ENCODE peak calls at places on chromosomes 2 and 18, in eight cellular contexts. D is neural progenitor cell; W is IMR-90; E is heart right ventricle; I is stomach; P is K562; S is CD8-positive, alpha-beta memory T cell; R is ovary. G is an unnamed sample. For H3K4me1, the result is how much of the 10 kb centered on the place peaks cover.

GRCh38 chr2:192267484-192267883 is 72.8 kb upstream of the TMEFF2 start:
- DNase-seq in P (no peak), R (no peak), S (no peak), W (peak), D (no peak), I (no peak), E (no peak), G (no peak)

GRCh38 chr2:142581491-142581890 is 296.0 kb upstream of the KYNU start:
- DNase-seq in P (no peak), R (no peak), W (no peak), E (no peak), D (no peak), S (no peak), I (no peak), G (no peak)

GRCh38 chr18:54829856-54830255 is 1.6 kb downstream of the RAB27B start:
- DNase-seq in P (no peak), I (no peak), W (no peak), D (no peak), R (no peak), S (no peak), E (no peak), G (no peak)

GRCh38 chr2:54638103-54638502 is 85.4 kb upstream of the EML6 start:
- DNase-seq in D (no peak), S (no peak), I (no peak), P (no peak), W (no peak), E (no peak), R (no peak), G (no peak)

GRCh38 chr2:112936927-112937232 is 25.9 kb downstream of the IL37 start:
- DNase-seq in W (no peak), E (no peak), P (no peak), I (no peak), D (no peak), S (no peak), R (no peak), G (no peak)

GRCh38 chr2:27720004-27720551 is 51.4 kb upstream of the MRPL33 start:
- DNase-seq in P (no peak), E (no peak), S (no peak), W (peak), D (no peak), R (no peak), I (peak), G (peak)

GRCh38 chr18:79507546-79508480 is 112.1 kb downstream of the NFATC1 start:
- DNase-seq in D (no peak), P (peak), E (peak), R (peak), W (peak), I (peak), S (no peak), G (peak)

GRCh38 chr18:75477913-75478312 is 50.4 kb upstream of the SMIM21 start:
- DNase-seq in P (no peak), S (no peak), I (no peak), R (no peak), W (peak), E (no peak), D (no peak), G (no peak)

GRCh38 chr2:191839918-191840804 is 6.7 kb downstream of the CAVIN2 start:
- DNase-seq in R (no peak), E (no peak), S (no peak), D (no peak), W (no peak), I (no peak), P (peak), G (no peak)

GRCh38 chr2:239291505-239292350 is 109.1 kb downstream of the HDAC4 start:
- DNase-seq in P (no peak), S (no peak), D (peak), R (peak), W (no peak), E (no peak), I (no peak), G (no peak)

GRCh38 chr2:127058246-127058580 is 48.7 kb downstream of the BIN1 start:
- DNase-seq in I (no peak), P (peak), W (no peak), S (no peak), R (no peak), E (no peak), D (no peak), G (no peak)

GRCh38 chr2:26299488-26300092 is 46.4 kb upstream of the SELENOI start:
- DNase-seq in W (peak), S (no peak), E (peak), I (peak), P (no peak), R (no peak), D (peak), G (no peak)

GRCh38 chr2:157261199-157261782 is 3.8 kb downstream of the GALNT5 start:
- DNase-seq in R (no peak), E (no peak), P (peak), W (peak), S (no peak), I (peak), D (no peak), G (peak)

GRCh38 chr18:11149441-11150270 is at the start of gene PIEZO2:
- DNase-seq in E (peak), W (peak), S (no peak), R (peak), P (peak), I (peak), D (peak), G (peak)
- H3K4me3 ChIP-seq in E (peak), W (peak), S (no peak), R (peak), P (no peak), I (peak), D (peak), G (peak)

GRCh38 chr2:121771976-121772742 is 16.7 kb downstream of the TSN start:
- DNase-seq in R (no peak), P (no peak), D (no peak), S (no peak), E (peak), W (peak), I (no peak), G (no peak)
- H3K4me1 ChIP-seq in R (under half), P (under half), D (under half), S (under half), E (under half), W (under half), I (under half), G (under half)

DNA sequence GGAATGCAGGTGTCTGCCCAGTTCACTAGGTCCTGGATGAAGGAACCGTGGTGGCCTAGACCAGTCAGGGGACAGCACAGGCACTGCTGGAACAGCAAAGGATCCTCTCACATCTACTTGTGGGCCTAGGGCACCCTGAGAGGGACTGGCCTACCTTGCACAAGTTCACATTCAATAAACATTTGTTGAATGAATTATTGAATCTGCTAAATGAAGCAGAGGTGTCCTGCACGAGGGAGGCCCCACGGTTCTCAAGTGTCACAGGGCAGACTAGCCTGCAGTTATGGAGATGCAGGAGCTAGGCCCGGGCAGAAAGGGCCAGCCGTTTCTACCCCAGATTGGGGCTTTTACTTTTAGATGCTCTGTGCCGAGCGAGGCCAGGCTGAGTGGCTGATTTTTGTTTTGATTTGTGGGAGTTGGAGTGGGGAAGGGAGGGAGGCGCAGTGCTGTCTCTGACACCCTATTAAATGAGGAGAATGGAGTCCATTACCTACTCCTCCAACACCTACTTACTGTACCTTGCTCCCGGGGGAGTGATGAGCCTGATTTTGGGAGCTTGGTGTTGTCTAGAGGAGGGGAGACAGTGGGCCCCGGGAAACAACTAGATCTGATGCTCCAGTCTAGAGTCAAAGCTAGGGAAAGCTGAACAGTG is 18.4 kb downstream of the SH2D6 start:
- DNase-seq in S (no peak), W (no peak), P (no peak), I (no peak), R (no peak), D (no peak), E (no peak), G (no peak)
- H3K4me3 ChIP-seq in S (no peak), W (no peak), P (peak), I (peak), R (peak), D (peak), E (no peak), G (no peak)

GRCh38 chr2:218291318-218291933 is 877 bp downstream of the TMBIM1 start:
- DNase-seq in I (peak), S (no peak), D (no peak), R (no peak), E (peak), P (no peak), W (peak), G (peak)

GRCh38 chr2:218293715-218294429 is 1.6 kb upstream of the TMBIM1 start:
- DNase-seq in D (no peak), S (no peak), R (no peak), E (no peak), P (peak), W (no peak), I (no peak), G (no peak)

GRCh38 chr2:218290316-218291261 is 1.7 kb downstream of the TMBIM1 start:
- DNase-seq in W (no peak), S (peak), D (no peak), R (no peak), E (no peak), P (no peak), I (no peak), G (peak)

GRCh38 chr2:218292700-218293014 is 354 bp upstream of the TMBIM1 start:
- DNase-seq in I (no peak), D (no peak), S (no peak), R (no peak), P (no peak), W (no peak), E (no peak), G (no peak)

DNA sequence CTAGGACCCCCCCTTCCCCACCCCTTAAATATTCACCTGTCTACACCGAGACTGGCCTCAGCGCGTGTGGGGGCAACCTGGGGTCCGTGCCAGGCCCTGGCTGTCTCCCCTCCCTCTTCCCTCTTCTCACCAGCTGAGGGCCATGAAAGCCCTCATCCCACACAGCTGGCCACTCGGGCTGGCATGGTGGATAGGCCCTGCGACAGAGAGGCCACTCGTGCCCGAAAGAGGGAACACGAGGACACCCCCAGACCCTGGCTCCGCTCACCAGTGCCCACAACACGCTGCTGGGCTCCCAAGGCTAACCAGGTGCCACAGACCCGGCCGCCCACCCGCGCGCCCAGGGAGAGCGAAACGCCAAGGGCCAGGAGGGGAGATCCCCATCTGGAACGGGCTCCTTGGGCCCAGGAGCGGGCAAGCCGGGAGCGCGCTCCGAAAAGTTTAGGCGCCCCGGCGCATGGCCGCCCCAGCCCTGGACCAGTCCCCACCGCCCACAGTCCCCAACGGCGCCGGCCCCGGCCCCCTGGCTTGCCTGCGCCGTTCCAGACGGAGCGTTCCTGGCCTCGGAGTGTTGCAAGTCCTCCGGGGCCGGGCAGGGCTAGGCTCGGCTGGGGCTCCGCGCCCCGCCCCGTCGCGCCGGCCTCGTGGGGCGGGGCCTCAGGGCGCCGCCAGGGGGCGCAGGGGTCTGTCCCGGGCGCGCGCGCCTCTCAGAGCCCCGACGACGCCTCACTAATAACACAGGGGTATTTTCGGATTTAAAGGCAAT is at the start of gene TMBIM1:
- DNase-seq in E (peak), P (peak), R (peak), S (peak), D (peak), I (peak), W (peak), G (peak)
- H3K4me1 ChIP-seq in E (under half), P (half or more), R (under half), S (half or more), D (under half), I (half or more), W (under half), G (under half)

DNA sequence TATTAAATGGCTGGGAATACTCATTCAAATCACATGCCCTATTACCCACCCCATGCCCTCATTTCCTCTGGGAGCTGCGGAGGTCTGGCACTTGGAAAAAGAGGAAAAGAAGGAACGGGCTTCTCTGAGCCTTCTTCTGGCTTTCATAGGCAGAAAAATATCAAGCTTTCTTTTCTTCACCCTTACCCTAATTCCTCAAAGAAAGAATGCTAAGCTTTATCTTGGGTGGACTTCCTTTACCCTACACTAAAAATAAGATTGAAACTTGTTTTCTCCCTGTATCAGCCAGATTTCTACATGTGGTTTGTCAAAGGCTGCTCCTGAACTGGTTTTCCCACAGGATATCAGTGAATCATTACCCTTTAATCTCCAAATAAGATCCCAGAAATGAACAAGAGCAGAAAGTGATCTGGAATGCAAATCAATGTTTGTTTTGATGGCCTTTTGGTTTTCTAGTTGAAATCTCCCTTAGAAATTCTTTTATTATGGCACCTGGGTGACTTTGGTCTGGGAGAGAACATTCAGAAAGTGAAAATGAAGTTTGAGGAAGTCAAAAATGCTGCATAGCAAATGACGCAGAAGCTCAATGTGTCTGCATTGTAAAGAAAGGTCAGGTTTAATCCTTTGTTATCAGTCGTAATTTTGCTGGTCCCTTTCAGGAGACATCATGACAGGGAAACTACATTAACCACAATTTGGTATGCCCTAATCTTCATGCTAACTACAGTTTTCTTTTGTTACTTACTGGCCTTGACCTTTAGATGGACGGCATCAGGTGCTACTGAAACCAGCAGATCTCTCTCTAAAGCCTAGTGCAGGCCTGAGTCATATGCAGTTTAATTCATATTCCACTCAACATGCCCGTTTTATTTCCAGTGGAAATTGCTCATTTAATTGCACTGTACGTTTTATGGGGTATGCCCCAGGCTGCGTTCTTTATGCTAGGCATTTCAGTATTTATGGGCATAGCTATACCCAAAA is 46.6 kb upstream of the HNRNPA3 start:
- DNase-seq in P (no peak), D (no peak), E (no peak), I (no peak), S (no peak), R (no peak), W (peak), G (no peak)
- H3K4me3 ChIP-seq in P (no peak), D (no peak), E (no peak), I (peak), S (peak), R (peak), W (no peak), G (peak)

GRCh38 chr2:63057249-63058148 is 6.9 kb downstream of the OTX1 start:
- DNase-seq in R (no peak), S (no peak), P (no peak), I (no peak), D (peak), W (no peak), E (no peak), G (no peak)
- H3K4me1 ChIP-seq in R (under half), S (under half), P (under half), I (under half), D (half or more), W (under half), E (half or more), G (under half)

DNA sequence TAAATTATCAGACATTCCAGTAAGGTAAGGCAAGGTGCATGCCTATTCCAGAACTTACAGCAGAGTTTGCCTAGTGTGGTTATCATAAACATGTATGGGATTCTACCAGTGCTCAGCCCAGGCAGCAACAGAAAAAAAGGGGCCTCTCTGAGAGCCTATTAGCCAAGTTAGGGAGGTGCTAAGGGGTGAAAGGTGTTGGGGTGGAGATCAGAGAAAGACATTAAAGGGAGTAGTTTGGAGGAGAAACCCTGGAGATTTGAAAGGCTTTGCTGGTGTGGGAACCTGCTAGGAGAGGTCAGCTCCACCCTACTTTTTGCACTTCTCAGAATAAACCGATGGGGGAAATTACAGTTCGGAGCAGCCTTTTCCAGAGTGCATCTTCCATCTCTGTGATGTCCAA is 2.9 kb downstream of the ARPC2 start:
- DNase-seq in E (no peak), R (no peak), I (no peak), S (no peak), P (no peak), D (no peak), W (no peak), G (no peak)
- H3K4me3 ChIP-seq in E (no peak), R (no peak), I (peak), S (peak), P (no peak), D (no peak), W (no peak), G (peak)

GRCh38 chr18:56632070-56633022 is 6.0 kb downstream of the TXNL1 start:
- DNase-seq in P (no peak), W (no peak), I (no peak), E (no peak), R (no peak), S (no peak), D (no peak), G (no peak)
- H3K4me1 ChIP-seq in P (under half), W (under half), I (under half), E (under half), R (under half), S (under half), D (under half), G (under half)

G was measured in left lung.